ENCODE peak calls at places on chromosomes 12 and 14, in five cellular contexts. One of them, this sample, is unnamed.

GRCh38 chr14:22070119-22070982 is 396.7 kb upstream of the OR4E1 start:
- DNase-seq in HepG2: no peak
- DNase-seq in K562: no peak
- DNase-seq in GM12878: no peak
- DNase-seq in H1: peak; percentile 60
- DNase-seq in this sample: no peak

GRCh38 chr12:49352351-49352750 is 5.7 kb downstream of the DNAJC22 start:
- DNase-seq in GM12878: no peak
- DNase-seq in HepG2: no peak
- DNase-seq in H1: no peak
- DNase-seq in K562: no peak
- DNase-seq in this sample: no peak

GRCh38 chr12:3520711-3521110 is 29.7 kb downstream of the PRMT8 start:
- DNase-seq in HepG2: no peak
- DNase-seq in K562: no peak
- DNase-seq in H1: peak; percentile 8
- DNase-seq in GM12878: no peak
- DNase-seq in this sample: no peak

GRCh38 chr14:24996930-24997329 is 53.0 kb downstream of the STXBP6 start:
- DNase-seq in H1: no peak
- DNase-seq in HepG2: no peak
- DNase-seq in K562: no peak
- DNase-seq in GM12878: no peak
- DNase-seq in this sample: no peak

GRCh38 chr14:31893156-31893813 is 183.8 kb upstream of the ARHGAP5 start:
- DNase-seq in H1: no peak
- DNase-seq in HepG2: no peak
- DNase-seq in K562: no peak
- DNase-seq in GM12878: no peak
- DNase-seq in this sample: no peak

GRCh38 chr14:45201908-45202307 is 51.1 kb downstream of the MIS18BP1 start:
- DNase-seq in GM12878: no peak
- DNase-seq in H1: no peak
- DNase-seq in K562: no peak
- DNase-seq in HepG2: peak; percentile 14
- DNase-seq in this sample: peak; percentile 44

GRCh38 chr14:88551936-88552565 is 2.8 kb downstream of the PTPN21 start:
- DNase-seq in GM12878: no peak
- DNase-seq in HepG2: no peak
- DNase-seq in H1: peak; percentile 52
- DNase-seq in K562: no peak
- DNase-seq in this sample: no peak

GRCh38 chr12:109937371-109937770 is 37.3 kb downstream of the TCHP start:
- DNase-seq in GM12878: no peak
- DNase-seq in K562: no peak
- DNase-seq in HepG2: no peak
- DNase-seq in H1: no peak
- DNase-seq in this sample: no peak

GRCh38 chr14:94345344-94346072 is 22.4 kb upstream of the SERPINA6 start:
- DNase-seq in GM12878: no peak
- DNase-seq in K562: no peak
- DNase-seq in H1: no peak
- DNase-seq in HepG2: peak; percentile 68
- DNase-seq in this sample: peak; percentile 82

GRCh38 chr14:32374155-32374554 is 45.1 kb downstream of the AKAP6 start:
- DNase-seq in HepG2: no peak
- DNase-seq in GM12878: no peak
- DNase-seq in K562: no peak
- DNase-seq in H1: no peak
- DNase-seq in this sample: no peak

GRCh38 chr12:59472273-59472672 is 123.6 kb upstream of the SLC16A7 start:
- DNase-seq in HepG2: no peak
- DNase-seq in K562: no peak
- DNase-seq in GM12878: peak; percentile 3
- DNase-seq in H1: no peak
- DNase-seq in this sample: no peak

GRCh38 chr14:88765130-88765529 is 27.6 kb downstream of the EML5 start:
- DNase-seq in GM12878: no peak
- DNase-seq in HepG2: no peak
- DNase-seq in K562: no peak
- DNase-seq in H1: no peak
- DNase-seq in this sample: no peak

GRCh38 chr12:55707841-55708694 is at the start of gene ITGA7:
- DNase-seq in GM12878: no peak
- DNase-seq in K562: peak; percentile 86
- DNase-seq in H1: peak; percentile 99
- DNase-seq in HepG2: no peak
- DNase-seq in this sample: no peak

DNA sequence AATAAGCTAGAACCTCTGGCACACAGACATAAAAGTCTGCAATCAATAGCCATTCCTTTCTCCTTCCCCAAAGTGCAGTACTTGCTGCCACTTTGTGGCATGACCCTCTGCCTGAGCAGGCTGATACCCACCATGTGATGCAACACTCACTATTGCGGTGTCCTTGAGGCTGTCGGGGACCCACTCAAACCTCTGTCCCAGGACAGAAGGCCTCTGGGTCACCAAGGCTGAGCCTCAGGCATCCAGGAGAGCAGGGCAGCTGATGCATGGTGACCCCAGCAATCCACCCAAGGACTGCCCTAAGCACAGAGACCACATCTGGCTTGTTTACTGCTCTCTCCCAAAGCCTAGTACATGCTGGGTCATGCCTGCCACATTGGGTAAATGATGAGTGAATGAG is 114.2 kb downstream of the DPF3 start:
- DNase-seq in GM12878: no peak
- DNase-seq in K562: no peak
- DNase-seq in H1: peak; percentile 13
- DNase-seq in HepG2: no peak
- DNase-seq in this sample: no peak
- TF ChIP-seq CEBPB in GM12878: no peak
- TF ChIP-seq CEBPB in K562: no peak
- TF ChIP-seq CEBPB in H1: no peak
- TF ChIP-seq CEBPB in HepG2: peak; percentile 66
- TF ChIP-seq CEBPB in this sample: no peak

DNA sequence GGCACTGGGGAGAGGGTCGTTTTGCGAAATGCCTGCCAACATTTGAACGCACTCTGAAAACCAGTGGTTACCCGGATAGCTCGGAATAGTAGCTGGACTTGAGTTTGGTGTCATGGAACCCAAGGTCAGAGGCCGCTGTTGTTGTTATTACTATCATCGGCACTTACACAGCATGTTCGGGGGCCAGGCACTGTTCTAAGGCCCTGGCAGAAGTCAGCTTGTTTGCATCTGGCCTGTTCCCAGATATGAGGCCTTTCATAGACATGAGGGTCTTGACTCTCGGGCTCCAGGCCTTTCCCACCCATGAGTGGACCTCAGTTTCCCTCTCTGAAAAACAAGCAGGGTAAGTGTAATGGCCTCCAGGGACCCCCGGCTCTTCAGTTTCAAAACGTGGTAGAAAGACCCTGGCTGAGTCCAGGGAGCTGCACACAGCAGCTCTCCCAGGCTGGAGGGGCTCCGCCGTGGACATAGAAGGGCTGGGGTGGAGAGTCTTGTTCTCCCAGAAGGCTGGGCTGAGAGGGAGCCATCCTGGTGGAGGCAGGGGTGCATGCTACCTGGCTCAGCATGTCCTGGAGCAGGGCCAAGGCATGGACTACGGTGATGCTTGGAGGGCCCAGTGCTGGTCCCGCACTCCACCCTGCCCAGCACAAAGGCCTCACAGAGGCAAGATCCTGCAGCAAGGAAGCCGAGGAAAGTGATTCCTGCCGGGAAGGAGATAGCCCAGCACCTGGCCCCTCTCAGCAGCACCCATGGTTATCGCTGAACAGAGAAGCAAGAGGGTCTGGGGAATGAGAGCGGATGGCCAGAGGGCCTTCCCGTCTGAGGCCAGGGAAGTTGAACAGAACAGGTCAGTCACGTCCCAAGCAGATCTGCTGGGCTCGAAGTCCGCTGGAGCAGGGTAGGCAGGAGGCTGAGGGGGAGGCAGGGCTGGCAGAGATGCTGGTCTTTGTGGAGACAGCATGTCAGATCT is 63.5 kb upstream of the C14orf180 start:
- DNase-seq in H1: peak; percentile 26
- DNase-seq in GM12878: no peak
- DNase-seq in HepG2: no peak
- DNase-seq in K562: no peak
- DNase-seq in this sample: no peak
- TF ChIP-seq CHD2 in H1: no peak
- TF ChIP-seq CHD2 in GM12878: no peak
- TF ChIP-seq CHD2 in HepG2: no peak
- TF ChIP-seq CHD2 in K562: no peak
- TF ChIP-seq CHD2 in this sample: no peak

DNA sequence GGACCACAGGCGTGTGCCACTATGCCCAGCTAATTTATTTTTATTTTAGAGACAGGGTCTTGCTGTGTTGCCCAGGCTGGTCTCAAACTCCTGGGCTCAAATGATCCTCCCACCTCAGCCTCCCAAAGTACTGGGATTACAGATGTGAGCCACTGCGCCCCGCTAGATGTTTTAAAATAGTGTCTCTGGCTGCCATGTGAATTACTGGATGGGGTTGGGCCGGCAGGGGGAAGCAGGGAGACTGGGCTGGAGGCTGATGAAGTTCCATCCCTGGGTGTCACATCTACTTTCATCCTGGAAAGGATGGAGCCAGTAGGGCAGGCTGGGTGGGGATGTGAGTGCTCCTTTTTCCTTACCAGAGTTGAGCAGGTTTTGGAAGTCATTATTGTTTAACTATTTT is 46.1 kb downstream of the DNAH10 start:
- DNase-seq in K562: peak; percentile 50
- DNase-seq in HepG2: peak; percentile 16
- DNase-seq in H1: no peak
- DNase-seq in GM12878: no peak
- DNase-seq in this sample: peak; percentile 60
- TF ChIP-seq CEBPB in K562: no peak
- TF ChIP-seq CEBPB in HepG2: no peak
- TF ChIP-seq CEBPB in H1: no peak
- TF ChIP-seq CEBPB in GM12878: no peak
- TF ChIP-seq CEBPB in this sample: no peak

GRCh38 chr14:71439247-71439646 is 493.0 kb upstream of the RGS6 start:
- DNase-seq in H1: no peak
- DNase-seq in K562: no peak
- DNase-seq in HepG2: no peak
- DNase-seq in GM12878: no peak
- DNase-seq in this sample: no peak
- TF ChIP-seq CHD2 in H1: no peak
- TF ChIP-seq CHD2 in K562: no peak
- TF ChIP-seq CHD2 in HepG2: no peak
- TF ChIP-seq CHD2 in GM12878: no peak
- TF ChIP-seq CHD2 in this sample: no peak

GRCh38 chr14:23123419-23123818 is 4.4 kb upstream of the CEBPE start:
- DNase-seq in H1: no peak
- DNase-seq in K562: peak; percentile 85
- DNase-seq in GM12878: no peak
- DNase-seq in HepG2: no peak
- DNase-seq in this sample: no peak
- TF ChIP-seq CEBPB in H1: no peak
- TF ChIP-seq CEBPB in K562: no peak
- TF ChIP-seq CEBPB in GM12878: no peak
- TF ChIP-seq CEBPB in HepG2: no peak
- TF ChIP-seq CEBPB in this sample: no peak

GRCh38 chr12:32545413-32545970 is 133.6 kb upstream of the DNM1L start:
- DNase-seq in GM12878: no peak
- DNase-seq in HepG2: no peak
- DNase-seq in H1: no peak
- DNase-seq in K562: no peak
- DNase-seq in this sample: no peak

GRCh38 chr12:32546272-32546671 is 132.8 kb upstream of the DNM1L start:
- DNase-seq in H1: no peak
- DNase-seq in K562: no peak
- DNase-seq in HepG2: peak; percentile 45
- DNase-seq in GM12878: no peak
- DNase-seq in this sample: no peak

GRCh38 chr12:32542550-32543229 is 136.4 kb upstream of the DNM1L start:
- DNase-seq in HepG2: no peak
- DNase-seq in GM12878: no peak
- DNase-seq in K562: no peak
- DNase-seq in H1: no peak
- DNase-seq in this sample: no peak

GRCh38 chr12:32544893-32545292 is 134.2 kb upstream of the DNM1L start:
- DNase-seq in K562: no peak
- DNase-seq in H1: no peak
- DNase-seq in GM12878: no peak
- DNase-seq in HepG2: no peak
- DNase-seq in this sample: no peak

GRCh38 chr12:32541754-32542374 is 137.2 kb upstream of the DNM1L start:
- DNase-seq in GM12878: no peak
- DNase-seq in HepG2: peak; percentile 29
- DNase-seq in K562: no peak
- DNase-seq in H1: no peak
- DNase-seq in this sample: no peak
- TF ChIP-seq CHD2 in GM12878: no peak
- TF ChIP-seq CHD2 in HepG2: no peak
- TF ChIP-seq CHD2 in K562: no peak
- TF ChIP-seq CHD2 in H1: no peak
- TF ChIP-seq CHD2 in this sample: no peak

GRCh38 chr14:68928770-68929550 is 50.1 kb downstream of the ACTN1 start:
- DNase-seq in GM12878: no peak
- DNase-seq in H1: no peak
- DNase-seq in HepG2: no peak
- DNase-seq in K562: no peak
- DNase-seq in this sample: no peak
- TF ChIP-seq CEBPB in GM12878: no peak
- TF ChIP-seq CEBPB in H1: no peak
- TF ChIP-seq CEBPB in HepG2: no peak
- TF ChIP-seq CEBPB in K562: no peak
- TF ChIP-seq CEBPB in this sample: no peak

GRCh38 chr14:105635560-105635959 is 109.2 kb downstream of the TMEM121 start:
- DNase-seq in H1: no peak
- DNase-seq in HepG2: no peak
- DNase-seq in GM12878: no peak
- DNase-seq in K562: no peak
- DNase-seq in this sample: no peak

GRCh38 chr14:105627701-105628100 is 101.3 kb downstream of the TMEM121 start:
- DNase-seq in GM12878: no peak
- DNase-seq in K562: no peak
- DNase-seq in H1: no peak
- DNase-seq in HepG2: no peak
- DNase-seq in this sample: no peak

GRCh38 chr14:105636935-105637334 is 110.6 kb downstream of the TMEM121 start:
- DNase-seq in HepG2: no peak
- DNase-seq in GM12878: no peak
- DNase-seq in K562: no peak
- DNase-seq in H1: no peak
- DNase-seq in this sample: no peak

GRCh38 chr14:105629886-105630215 is 103.5 kb downstream of the TMEM121 start:
- DNase-seq in K562: no peak
- DNase-seq in H1: no peak
- DNase-seq in GM12878: no peak
- DNase-seq in HepG2: no peak
- DNase-seq in this sample: no peak

GRCh38 chr14:105632010-105632409 is 105.6 kb downstream of the TMEM121 start:
- DNase-seq in GM12878: no peak
- DNase-seq in HepG2: no peak
- DNase-seq in H1: no peak
- DNase-seq in K562: no peak
- DNase-seq in this sample: no peak
- TF ChIP-seq CHD2 in GM12878: no peak
- TF ChIP-seq CHD2 in HepG2: no peak
- TF ChIP-seq CHD2 in H1: no peak
- TF ChIP-seq CHD2 in K562: no peak
- TF ChIP-seq CHD2 in this sample: no peak

This sample was measured in A549.